ENCODE peak calls at places on chromosomes 5 and 9, in seven cellular contexts. One of them, this sample, is unnamed.

GRCh38 chr5:150262502-150262901 is 27.1 kb downstream of the CAMK2A start:
- DNase-seq in neural progenitor cell: no peak
- DNase-seq in HFFc6: no peak
- DNase-seq in pancreas: no peak
- DNase-seq in tibial nerve: no peak
- DNase-seq in T-helper 2 cell: no peak
- DNase-seq in NCI-H510A: no peak
- DNase-seq in this sample: no peak

GRCh38 chr5:141692919-141693848 is 11.2 kb upstream of the ARAP3 start:
- DNase-seq in neural progenitor cell: peak
- DNase-seq in HFFc6: no peak
- DNase-seq in pancreas: no peak
- DNase-seq in tibial nerve: no peak
- DNase-seq in T-helper 2 cell: peak
- DNase-seq in NCI-H510A: no peak
- DNase-seq in this sample: no peak

GRCh38 chr9:101727621-101728524 is 10.6 kb downstream of the GRIN3A start:
- DNase-seq in neural progenitor cell: peak
- DNase-seq in HFFc6: peak
- DNase-seq in pancreas: no peak
- DNase-seq in tibial nerve: no peak
- DNase-seq in T-helper 2 cell: no peak
- DNase-seq in NCI-H510A: no peak
- DNase-seq in this sample: peak

GRCh38 chr5:141850183-141850768 is 27.9 kb downstream of the PCDH1 start:
- DNase-seq in neural progenitor cell: peak
- DNase-seq in HFFc6: peak
- DNase-seq in pancreas: no peak
- DNase-seq in tibial nerve: no peak
- DNase-seq in T-helper 2 cell: no peak
- DNase-seq in NCI-H510A: no peak
- DNase-seq in this sample: peak

GRCh38 chr5:43106290-43106638 is 14.4 kb upstream of the ZNF131 start:
- DNase-seq in neural progenitor cell: no peak
- DNase-seq in HFFc6: no peak
- DNase-seq in pancreas: no peak
- DNase-seq in tibial nerve: no peak
- DNase-seq in T-helper 2 cell: no peak
- DNase-seq in NCI-H510A: no peak
- DNase-seq in this sample: no peak

GRCh38 chr5:173612948-173613347 is 3.5 kb downstream of the BOD1 start:
- DNase-seq in neural progenitor cell: no peak
- DNase-seq in HFFc6: no peak
- DNase-seq in pancreas: no peak
- DNase-seq in tibial nerve: no peak
- DNase-seq in T-helper 2 cell: no peak
- DNase-seq in NCI-H510A: no peak
- DNase-seq in this sample: no peak

GRCh38 chr9:69421908-69422801 is 97.1 kb downstream of the ENTREP1 start:
- DNase-seq in neural progenitor cell: peak
- DNase-seq in HFFc6: peak
- DNase-seq in pancreas: peak
- DNase-seq in tibial nerve: no peak
- DNase-seq in T-helper 2 cell: no peak
- DNase-seq in NCI-H510A: peak
- DNase-seq in this sample: no peak

GRCh38 chr9:3719286-3719685 is 193.5 kb upstream of the RFX3 start:
- DNase-seq in neural progenitor cell: no peak
- DNase-seq in HFFc6: no peak
- DNase-seq in pancreas: no peak
- DNase-seq in tibial nerve: no peak
- DNase-seq in T-helper 2 cell: no peak
- DNase-seq in NCI-H510A: no peak
- DNase-seq in this sample: no peak

GRCh38 chr5:93191426-93191825 is 389.6 kb downstream of the NR2F1-AS1 start:
- DNase-seq in neural progenitor cell: no peak
- DNase-seq in HFFc6: no peak
- DNase-seq in pancreas: no peak
- DNase-seq in tibial nerve: no peak
- DNase-seq in T-helper 2 cell: no peak
- DNase-seq in NCI-H510A: no peak
- DNase-seq in this sample: no peak

GRCh38 chr5:54090495-54091084 is 219.8 kb downstream of the ARL15 start:
- DNase-seq in neural progenitor cell: no peak
- DNase-seq in HFFc6: peak
- DNase-seq in pancreas: no peak
- DNase-seq in tibial nerve: no peak
- DNase-seq in T-helper 2 cell: no peak
- DNase-seq in NCI-H510A: no peak
- DNase-seq in this sample: no peak

GRCh38 chr5:163503106-163504090 is 2.0 kb upstream of the MAT2B start:
- DNase-seq in neural progenitor cell: peak
- DNase-seq in HFFc6: peak
- DNase-seq in pancreas: no peak
- DNase-seq in tibial nerve: no peak
- DNase-seq in T-helper 2 cell: peak
- DNase-seq in NCI-H510A: no peak
- DNase-seq in this sample: peak

GRCh38 chr5:123157797-123158528 is 68.9 kb downstream of the PRDM6 start:
- DNase-seq in neural progenitor cell: no peak
- DNase-seq in HFFc6: peak
- DNase-seq in pancreas: no peak
- DNase-seq in tibial nerve: no peak
- DNase-seq in T-helper 2 cell: no peak
- DNase-seq in NCI-H510A: no peak
- DNase-seq in this sample: no peak

GRCh38 chr5:170151105-170151831 is 45.6 kb downstream of the FOXI1 start:
- DNase-seq in neural progenitor cell: no peak
- DNase-seq in HFFc6: peak
- DNase-seq in pancreas: peak
- DNase-seq in tibial nerve: no peak
- DNase-seq in T-helper 2 cell: no peak
- DNase-seq in NCI-H510A: no peak
- DNase-seq in this sample: no peak

GRCh38 chr9:124551472-124552339 is 44.5 kb upstream of the NR5A1 start:
- DNase-seq in neural progenitor cell: peak
- DNase-seq in HFFc6: peak
- DNase-seq in pancreas: no peak
- DNase-seq in tibial nerve: no peak
- DNase-seq in T-helper 2 cell: no peak
- DNase-seq in NCI-H510A: peak
- DNase-seq in this sample: no peak

GRCh38 chr5:169299651-169300467 is 1.1 kb downstream of the SLIT3 start:
- DNase-seq in neural progenitor cell: peak
- DNase-seq in HFFc6: no peak
- DNase-seq in pancreas: no peak
- DNase-seq in tibial nerve: no peak
- DNase-seq in T-helper 2 cell: no peak
- DNase-seq in NCI-H510A: no peak
- DNase-seq in this sample: no peak

GRCh38 chr5:73496984-73497457 is 1.2 kb upstream of the BTF3 start:
- DNase-seq in neural progenitor cell: peak
- DNase-seq in HFFc6: peak
- DNase-seq in pancreas: no peak
- DNase-seq in tibial nerve: no peak
- DNase-seq in T-helper 2 cell: no peak
- DNase-seq in NCI-H510A: peak
- DNase-seq in this sample: peak

GRCh38 chr5:159010611-159011497 is 88.9 kb downstream of the EBF1 start:
- DNase-seq in neural progenitor cell: no peak
- DNase-seq in HFFc6: no peak
- DNase-seq in pancreas: no peak
- DNase-seq in tibial nerve: no peak
- DNase-seq in T-helper 2 cell: no peak
- DNase-seq in NCI-H510A: no peak
- DNase-seq in this sample: no peak

GRCh38 chr5:168822745-168823281 is 243.6 kb upstream of the PANK3 start:
- DNase-seq in neural progenitor cell: no peak
- DNase-seq in HFFc6: no peak
- DNase-seq in pancreas: no peak
- DNase-seq in tibial nerve: no peak
- DNase-seq in T-helper 2 cell: no peak
- DNase-seq in NCI-H510A: no peak
- DNase-seq in this sample: no peak

GRCh38 chr9:136539427-136540412 is 6.1 kb downstream of the NOTCH1 start:
- DNase-seq in neural progenitor cell: no peak
- DNase-seq in HFFc6: no peak
- DNase-seq in pancreas: peak
- DNase-seq in tibial nerve: peak
- DNase-seq in T-helper 2 cell: peak
- DNase-seq in NCI-H510A: no peak
- DNase-seq in this sample: no peak

GRCh38 chr5:154830596-154830995 is 19.8 kb downstream of the FAXDC2 start:
- DNase-seq in neural progenitor cell: no peak
- DNase-seq in HFFc6: no peak
- DNase-seq in pancreas: no peak
- DNase-seq in tibial nerve: no peak
- DNase-seq in T-helper 2 cell: no peak
- DNase-seq in NCI-H510A: no peak
- DNase-seq in this sample: no peak

GRCh38 chr5:160092960-160093701 is 26.1 kb downstream of the PWWP2A start:
- DNase-seq in neural progenitor cell: no peak
- DNase-seq in HFFc6: no peak
- DNase-seq in pancreas: no peak
- DNase-seq in tibial nerve: no peak
- DNase-seq in T-helper 2 cell: no peak
- DNase-seq in NCI-H510A: no peak
- DNase-seq in this sample: no peak

GRCh38 chr5:145979270-145980223 is 43.2 kb downstream of the SH3RF2 start:
- DNase-seq in neural progenitor cell: no peak
- DNase-seq in HFFc6: no peak
- DNase-seq in pancreas: peak
- DNase-seq in tibial nerve: no peak
- DNase-seq in T-helper 2 cell: no peak
- DNase-seq in NCI-H510A: no peak
- DNase-seq in this sample: no peak

GRCh38 chr5:9549941-9550340 is 4.1 kb upstream of the SEMA5A start:
- DNase-seq in neural progenitor cell: no peak
- DNase-seq in HFFc6: no peak
- DNase-seq in pancreas: no peak
- DNase-seq in tibial nerve: no peak
- DNase-seq in T-helper 2 cell: no peak
- DNase-seq in NCI-H510A: no peak
- DNase-seq in this sample: no peak

GRCh38 chr5:171434874-171435273 is 15.4 kb downstream of the FGF18 start:
- DNase-seq in neural progenitor cell: no peak
- DNase-seq in HFFc6: no peak
- DNase-seq in pancreas: no peak
- DNase-seq in tibial nerve: no peak
- DNase-seq in T-helper 2 cell: no peak
- DNase-seq in NCI-H510A: no peak
- DNase-seq in this sample: no peak

This sample was measured in SHP77 treated with DMSO at 0.1 percent for 48 hours.